ENCODE peak calls at places on chromosomes 11 and 22, in four cellular contexts. H is Kasumi-1, X is AG08395, A is NCI-H146. D is an unnamed sample.

GRCh38 chr22:17954860-17955587 is 69.3 kb downstream of the MICAL3 start:
- DNase-seq in A (no peak), X (no peak), H (no peak), D (no peak)

GRCh38 chr11:72832301-72833082 is 18.3 kb downstream of the ATG16L2 start:
- DNase-seq in H (no peak), A (no peak), X (no peak), D (no peak)

GRCh38 chr11:132623496-132623895 is 908.8 kb downstream of the OPCML start:
- DNase-seq in A (no peak), H (no peak), X (no peak), D (no peak)

GRCh38 chr22:25051983-25052710 is 99.6 kb downstream of the KIAA1671 start:
- DNase-seq in A (no peak), H (no peak), X (no peak), D (no peak)

GRCh38 chr11:32429477-32429876 is 5.9 kb downstream of the WT1 start:
- DNase-seq in H (no peak), A (no peak), X (no peak), D (no peak)

GRCh38 chr11:61075891-61076290 is 26.4 kb upstream of the CD5 start:
- DNase-seq in X (peak; percentile 28), A (no peak), H (no peak), D (no peak)

GRCh38 chr11:47941907-47942558 is 38.3 kb upstream of the PTPRJ start:
- DNase-seq in X (no peak), H (peak; percentile 17), A (no peak), D (peak; percentile 13)

GRCh38 chr11:65814131-65814959 is 19.4 kb upstream of the SNX32 start:
- DNase-seq in H (no peak), A (no peak), X (no peak), D (no peak)

GRCh38 chr11:70504246-70505020 is 106.1 kb downstream of the CTTN start:
- DNase-seq in H (no peak), A (no peak), X (no peak), D (no peak)

GRCh38 chr22:22235564-22235963 is 9.0 kb upstream of the VPREB1 start:
- DNase-seq in A (peak; percentile 40), H (peak; percentile 1), X (no peak), D (no peak)

GRCh38 chr22:40703174-40703573 is 23.9 kb downstream of the MCHR1 start:
- DNase-seq in H (no peak), X (no peak), A (no peak), D (no peak)

GRCh38 chr22:22196018-22196533 is 48.5 kb upstream of the VPREB1 start:
- DNase-seq in H (no peak), X (no peak), A (no peak), D (no peak)

GRCh38 chr22:20438678-20439492 is 1.3 kb upstream of the SCARF2 start:
- DNase-seq in X (peak; percentile 84), A (no peak), H (no peak), D (no peak)

GRCh38 chr11:114091791-114092397 is 32.4 kb downstream of the ZBTB16 start:
- DNase-seq in A (no peak), H (no peak), X (no peak), D (no peak)

GRCh38 chr11:124724854-124725718 is 14.7 kb upstream of the NRGN start:
- DNase-seq in A (no peak), X (no peak), H (peak; percentile 53), D (peak; percentile 71)

GRCh38 chr11:61123775-61124571 is 21.7 kb downstream of the CD5 start:
- DNase-seq in H (no peak), A (no peak), X (no peak), D (no peak)

GRCh38 chr22:37080438-37080837 is 28.9 kb downstream of the KCTD17 start:
- DNase-seq in A (no peak), X (no peak), H (no peak), D (no peak)

GRCh38 chr11:65292866-65293265 is 21.8 kb upstream of the CDC42EP2 start:
- DNase-seq in H (peak; percentile 76), X (no peak), A (no peak), D (no peak)

GRCh38 chr11:105912666-105913065 is 109.4 kb downstream of the MSANTD4 start:
- DNase-seq in A (no peak), X (no peak), H (no peak), D (no peak)

GRCh38 chr11:64608636-64609035 is 17.6 kb downstream of the SLC22A12 start:
- DNase-seq in X (no peak), H (no peak), A (no peak), D (no peak)

GRCh38 chr11:91591021-91591420 is 633.6 kb upstream of the FAT3 start:
- DNase-seq in X (no peak), A (no peak), H (no peak), D (no peak)

GRCh38 chr11:132260636-132261035 is 890.2 kb downstream of the NTM start:
- DNase-seq in A (no peak), H (no peak), X (no peak), D (no peak)

GRCh38 chr22:47333625-47334024 is 571.2 kb downstream of the TBC1D22A start:
- DNase-seq in A (no peak), X (peak; percentile 5), H (no peak), D (no peak)

GRCh38 chr11:117010808-117011540 is 87.3 kb downstream of the SIK3 start:
- DNase-seq in H (no peak), X (peak; percentile 92), A (no peak), D (no peak)